ENCODE peak calls at places on chromosomes 1 and 21, in six cellular contexts. One of them, this sample, is unnamed.

GRCh38 chr21:39020751-39021474 is 162.3 kb downstream of the PSMG1 start:
- DNase-seq in H1: no peak
- DNase-seq in GM12878: no peak
- DNase-seq in HCT116: no peak
- DNase-seq in SK-N-SH: no peak
- DNase-seq in K562: no peak
- DNase-seq in this sample: no peak

GRCh38 chr1:198656500-198656932 is 17.7 kb downstream of the PTPRC start:
- DNase-seq in GM12878: no peak
- DNase-seq in HCT116: no peak
- DNase-seq in K562: peak
- DNase-seq in H1: no peak
- DNase-seq in SK-N-SH: no peak
- DNase-seq in this sample: no peak

GRCh38 chr1:244322791-244323521 is 128.8 kb downstream of the ADSS2 start:
- DNase-seq in HCT116: peak
- DNase-seq in H1: no peak
- DNase-seq in K562: peak
- DNase-seq in SK-N-SH: no peak
- DNase-seq in GM12878: no peak
- DNase-seq in this sample: peak

GRCh38 chr1:7388141-7388487 is 383.0 kb upstream of the VAMP3 start:
- DNase-seq in HCT116: no peak
- DNase-seq in SK-N-SH: peak
- DNase-seq in H1: no peak
- DNase-seq in GM12878: no peak
- DNase-seq in K562: no peak
- DNase-seq in this sample: no peak

GRCh38 chr1:61434276-61434675 is 290.7 kb downstream of the TM2D1 start:
- DNase-seq in GM12878: no peak
- DNase-seq in SK-N-SH: no peak
- DNase-seq in HCT116: no peak
- DNase-seq in K562: no peak
- DNase-seq in H1: no peak
- DNase-seq in this sample: no peak

GRCh38 chr1:8943516-8943896 is 2.2 kb upstream of the CA6 start:
- DNase-seq in HCT116: no peak
- DNase-seq in SK-N-SH: no peak
- DNase-seq in H1: no peak
- DNase-seq in GM12878: no peak
- DNase-seq in K562: no peak
- DNase-seq in this sample: no peak

GRCh38 chr1:215133532-215133931 is 51.0 kb downstream of the KCNK2 start:
- DNase-seq in SK-N-SH: no peak
- DNase-seq in GM12878: no peak
- DNase-seq in K562: no peak
- DNase-seq in HCT116: no peak
- DNase-seq in H1: no peak
- DNase-seq in this sample: peak

GRCh38 chr1:195717651-195718050 is 890.6 kb downstream of the KCNT2 start:
- DNase-seq in SK-N-SH: peak
- DNase-seq in HCT116: peak
- DNase-seq in K562: no peak
- DNase-seq in H1: no peak
- DNase-seq in GM12878: no peak
- DNase-seq in this sample: peak

GRCh38 chr1:168609133-168609715 is 32.8 kb downstream of the XCL1 start:
- DNase-seq in GM12878: no peak
- DNase-seq in HCT116: no peak
- DNase-seq in K562: peak
- DNase-seq in SK-N-SH: no peak
- DNase-seq in H1: no peak
- DNase-seq in this sample: no peak

GRCh38 chr1:112579801-112580510 is 39.0 kb downstream of the ST7L start:
- DNase-seq in K562: no peak
- DNase-seq in H1: no peak
- DNase-seq in SK-N-SH: no peak
- DNase-seq in HCT116: no peak
- DNase-seq in GM12878: no peak
- DNase-seq in this sample: no peak

GRCh38 chr1:59669752-59670312 is 144.9 kb upstream of the HOOK1 start:
- DNase-seq in HCT116: no peak
- DNase-seq in SK-N-SH: no peak
- DNase-seq in H1: peak
- DNase-seq in GM12878: no peak
- DNase-seq in K562: no peak
- DNase-seq in this sample: no peak

GRCh38 chr1:38000529-38001453 is 4.5 kb downstream of the FHL3 start:
- DNase-seq in HCT116: no peak
- DNase-seq in H1: no peak
- DNase-seq in SK-N-SH: peak
- DNase-seq in K562: peak
- DNase-seq in GM12878: no peak
- DNase-seq in this sample: no peak

GRCh38 chr1:110508531-110508930 is 10.4 kb downstream of the KCNA10 start:
- DNase-seq in HCT116: no peak
- DNase-seq in H1: no peak
- DNase-seq in K562: no peak
- DNase-seq in SK-N-SH: no peak
- DNase-seq in GM12878: no peak
- DNase-seq in this sample: no peak

GRCh38 chr1:240705584-240705983 is 93.6 kb upstream of the GREM2 start:
- DNase-seq in SK-N-SH: no peak
- DNase-seq in H1: no peak
- DNase-seq in HCT116: no peak
- DNase-seq in K562: no peak
- DNase-seq in GM12878: no peak
- DNase-seq in this sample: no peak

GRCh38 chr1:1255627-1256026 is 9.1 kb upstream of the C1QTNF12 start:
- DNase-seq in GM12878: no peak
- DNase-seq in HCT116: no peak
- DNase-seq in K562: no peak
- DNase-seq in H1: no peak
- DNase-seq in SK-N-SH: no peak
- DNase-seq in this sample: no peak

GRCh38 chr21:17925000-17925610 is 105.9 kb upstream of the C21orf91 start:
- DNase-seq in HCT116: peak
- DNase-seq in H1: no peak
- DNase-seq in GM12878: peak
- DNase-seq in SK-N-SH: peak
- DNase-seq in K562: peak
- DNase-seq in this sample: peak

GRCh38 chr1:203055166-203055799 is 29.0 kb downstream of the PPFIA4 start:
- DNase-seq in H1: no peak
- DNase-seq in SK-N-SH: no peak
- DNase-seq in HCT116: no peak
- DNase-seq in GM12878: no peak
- DNase-seq in K562: peak
- DNase-seq in this sample: no peak

GRCh38 chr1:15820478-15820877 is 13.0 kb upstream of the UQCRHL start:
- DNase-seq in HCT116: no peak
- DNase-seq in SK-N-SH: no peak
- DNase-seq in K562: no peak
- DNase-seq in GM12878: no peak
- DNase-seq in H1: no peak
- DNase-seq in this sample: no peak

GRCh38 chr1:78388275-78388674 is 102.5 kb upstream of the PTGFR start:
- DNase-seq in SK-N-SH: no peak
- DNase-seq in H1: no peak
- DNase-seq in HCT116: no peak
- DNase-seq in GM12878: no peak
- DNase-seq in K562: no peak
- DNase-seq in this sample: no peak

GRCh38 chr1:182175340-182176068 is 114.0 kb upstream of the ZNF648 start:
- DNase-seq in HCT116: no peak
- DNase-seq in K562: no peak
- DNase-seq in H1: no peak
- DNase-seq in SK-N-SH: no peak
- DNase-seq in GM12878: no peak
- DNase-seq in this sample: no peak

GRCh38 chr1:37663426-37664000 is 28.8 kb upstream of the CDCA8 start:
- DNase-seq in H1: no peak
- DNase-seq in HCT116: no peak
- DNase-seq in K562: no peak
- DNase-seq in SK-N-SH: no peak
- DNase-seq in GM12878: no peak
- DNase-seq in this sample: no peak

GRCh38 chr1:234927312-234927967 is 201.2 kb downstream of the TOMM20 start:
- DNase-seq in GM12878: no peak
- DNase-seq in K562: no peak
- DNase-seq in SK-N-SH: no peak
- DNase-seq in H1: no peak
- DNase-seq in HCT116: no peak
- DNase-seq in this sample: no peak

GRCh38 chr1:56671085-56671484 is 26.0 kb downstream of the PRKAA2 start:
- DNase-seq in H1: no peak
- DNase-seq in HCT116: no peak
- DNase-seq in K562: no peak
- DNase-seq in SK-N-SH: no peak
- DNase-seq in GM12878: no peak
- DNase-seq in this sample: no peak

GRCh38 chr1:70760170-70760569 is 287.4 kb downstream of the PTGER3 start:
- DNase-seq in GM12878: no peak
- DNase-seq in K562: no peak
- DNase-seq in SK-N-SH: no peak
- DNase-seq in H1: no peak
- DNase-seq in HCT116: no peak
- DNase-seq in this sample: no peak

GRCh38 chr1:10975567-10976326 is 36.7 kb upstream of the TARDBP start:
- DNase-seq in HCT116: no peak
- DNase-seq in K562: no peak
- DNase-seq in SK-N-SH: peak
- DNase-seq in H1: no peak
- DNase-seq in GM12878: no peak
- DNase-seq in this sample: peak

GRCh38 chr1:191256917-191257316 is 779.3 kb upstream of the BRINP3 start:
- DNase-seq in H1: no peak
- DNase-seq in GM12878: no peak
- DNase-seq in SK-N-SH: no peak
- DNase-seq in K562: no peak
- DNase-seq in HCT116: no peak
- DNase-seq in this sample: no peak

GRCh38 chr1:36134805-36135339 is 9.8 kb upstream of the COL8A2 start:
- DNase-seq in SK-N-SH: peak
- DNase-seq in K562: peak
- DNase-seq in HCT116: no peak
- DNase-seq in GM12878: no peak
- DNase-seq in H1: no peak
- DNase-seq in this sample: no peak
- TF ChIP-seq JUND in SK-N-SH: no peak
- TF ChIP-seq JUND in K562: no peak
- TF ChIP-seq JUND in HCT116: no peak
- TF ChIP-seq JUND in GM12878: no peak
- TF ChIP-seq JUND in H1: no peak
- TF ChIP-seq JUND in this sample: no peak

DNA sequence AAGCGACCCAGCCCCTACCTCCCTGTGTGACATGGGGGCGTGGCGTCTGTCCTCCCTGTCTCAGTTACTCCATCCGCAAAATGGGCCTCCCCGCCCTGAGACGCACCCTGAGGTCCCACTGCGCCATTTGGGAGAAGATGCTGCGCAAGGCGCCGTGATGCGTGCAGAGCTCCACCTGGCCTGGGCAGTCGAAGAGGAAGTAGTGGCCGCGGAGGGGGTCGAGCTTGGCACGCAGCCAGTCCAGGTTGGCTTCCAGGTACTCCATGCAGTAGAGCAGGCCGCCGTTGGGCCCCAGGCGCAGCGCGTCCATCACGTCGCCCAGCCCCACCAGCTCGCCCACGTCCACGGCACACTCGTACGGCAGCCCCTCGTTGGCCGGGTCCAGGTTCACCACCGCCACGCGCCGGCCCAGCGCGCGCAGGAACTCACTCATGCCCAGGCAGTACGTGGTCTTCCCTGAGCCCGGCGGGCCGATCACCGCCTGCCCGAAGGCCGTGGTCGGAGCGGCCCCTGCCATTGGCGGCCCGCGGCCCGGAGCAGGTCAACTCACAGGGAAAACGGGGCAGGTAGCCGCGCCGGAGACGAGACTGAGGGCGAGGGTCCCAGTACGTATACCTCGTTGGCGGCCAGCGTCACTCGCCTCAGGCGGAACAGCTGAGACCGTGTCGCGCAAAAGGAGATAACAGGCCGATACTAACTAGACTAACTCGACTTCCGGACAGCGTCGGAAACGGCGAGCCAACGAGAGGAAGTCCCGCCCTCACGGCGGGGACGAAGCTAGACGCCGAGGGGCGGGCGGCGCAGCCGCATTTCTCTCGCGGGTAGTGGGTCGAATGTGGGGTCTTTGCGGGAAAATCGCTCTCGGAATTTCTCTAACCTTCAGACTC is at the start of gene GPN2:
- DNase-seq in K562: peak
- DNase-seq in HCT116: peak
- DNase-seq in GM12878: peak
- DNase-seq in H1: no peak
- DNase-seq in SK-N-SH: peak
- DNase-seq in this sample: peak
- TF ChIP-seq JUND in K562: peak
- TF ChIP-seq JUND in HCT116: peak
- TF ChIP-seq JUND in GM12878: no peak
- TF ChIP-seq JUND in H1: no peak
- TF ChIP-seq JUND in SK-N-SH: no peak
- TF ChIP-seq JUND in this sample: no peak

DNA sequence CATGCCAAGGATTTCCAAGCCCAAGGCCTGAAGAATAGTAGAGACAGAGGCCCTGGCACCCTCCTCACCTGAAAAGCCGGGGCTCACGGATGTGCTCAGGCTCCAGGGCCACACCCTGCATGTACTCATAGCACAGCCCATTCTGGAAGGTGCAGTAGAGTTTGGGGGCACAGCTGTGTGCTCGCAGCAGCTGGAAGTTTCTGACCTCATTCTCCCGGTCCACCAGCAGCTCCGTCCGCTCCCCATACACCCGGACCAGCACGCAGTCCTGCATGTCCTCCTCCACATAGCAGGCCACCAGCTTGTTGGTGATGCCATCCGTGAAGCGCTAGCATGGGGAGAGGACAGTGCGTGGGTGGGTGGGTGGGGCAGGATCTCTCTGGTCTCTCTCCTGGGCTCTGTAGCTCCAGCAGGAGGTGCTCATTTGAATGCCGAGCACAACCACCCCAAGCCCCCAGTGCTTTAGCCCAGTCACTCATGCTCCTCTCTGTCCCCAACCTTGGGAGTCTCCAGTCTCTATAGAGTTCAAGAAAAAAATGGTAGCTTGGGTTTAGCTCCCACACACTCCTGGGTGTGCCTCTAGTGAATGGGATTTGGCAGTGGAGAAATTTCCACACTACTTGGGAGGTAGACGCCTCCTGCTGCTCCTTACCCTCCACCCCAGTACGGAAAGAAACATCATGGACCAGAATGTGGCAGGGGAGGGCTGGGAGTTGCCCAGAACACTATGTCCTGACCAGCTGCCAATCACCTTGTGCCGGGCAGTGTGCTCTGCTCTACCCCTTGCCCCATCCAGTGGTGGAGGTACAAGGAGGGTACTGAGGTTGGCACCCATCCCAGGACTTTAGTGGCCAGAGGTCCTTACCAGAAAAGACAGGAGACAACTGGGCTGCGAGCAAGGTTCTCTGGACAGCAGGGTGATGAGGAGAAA is 1.9 kb downstream of the ETNK2 start:
- DNase-seq in K562: peak
- DNase-seq in HCT116: no peak
- DNase-seq in H1: no peak
- DNase-seq in GM12878: no peak
- DNase-seq in SK-N-SH: no peak
- DNase-seq in this sample: no peak
- TF ChIP-seq JUND in K562: no peak
- TF ChIP-seq JUND in HCT116: no peak
- TF ChIP-seq JUND in H1: no peak
- TF ChIP-seq JUND in GM12878: no peak
- TF ChIP-seq JUND in SK-N-SH: no peak
- TF ChIP-seq JUND in this sample: no peak

GRCh38 chr21:32388306-32388705 is 4.5 kb downstream of the URB1 start:
- DNase-seq in H1: no peak
- DNase-seq in GM12878: no peak
- DNase-seq in K562: no peak
- DNase-seq in SK-N-SH: peak
- DNase-seq in HCT116: no peak
- DNase-seq in this sample: no peak
- TF ChIP-seq JUND in H1: no peak
- TF ChIP-seq JUND in GM12878: no peak
- TF ChIP-seq JUND in K562: no peak
- TF ChIP-seq JUND in SK-N-SH: no peak
- TF ChIP-seq JUND in HCT116: no peak
- TF ChIP-seq JUND in this sample: no peak